ENCODE peak calls at places on chromosome 2, in seven cellular contexts. H is cardiac fibroblast; L is substantia nigra; N is activated CD4-positive, alpha-beta memory T cell treated with anti-CD3 and anti-CD28 coated beads, Interleukin-2, amount 10 ng/mL, durations not matched to agents 7 days and 5 days; X is GM10248; T is Peyer's patch; I is M059J. Q is an unnamed sample.
A peak's percentile ranks its signal among the peaks of the same experiment; 100 is the strongest.

GRCh38 chr2:73162856-73163521 is 39.4 kb upstream of the NOTO start:
- DNase-seq in N (no peak), I (no peak), H (no peak), L (no peak), X (no peak), T (no peak), Q (no peak)

GRCh38 chr2:239409976-239410375 is 9.2 kb upstream of the HDAC4 start:
- DNase-seq in X (no peak), I (no peak), L (no peak), H (no peak), N (no peak), T (no peak), Q (no peak)

GRCh38 chr2:101971836-101972235 is 19.9 kb upstream of the IL1R2 start:
- DNase-seq in H (peak; percentile 59), X (no peak), I (no peak), N (no peak), L (no peak), T (no peak), Q (no peak)

GRCh38 chr2:11018651-11019185 is 107.0 kb downstream of the KCNF1 start:
- DNase-seq in T (no peak), I (no peak), X (no peak), L (no peak), N (no peak), H (no peak), Q (no peak)

GRCh38 chr2:160635488-160635887 is 141.9 kb upstream of the RBMS1 start:
- DNase-seq in L (no peak), T (no peak), H (peak; percentile 77), I (peak; percentile 12), N (no peak), X (no peak), Q (no peak)

GRCh38 chr2:109339519-109339991 is 210.6 kb downstream of the SH3RF3 start:
- DNase-seq in L (no peak), I (peak; percentile 89), T (no peak), N (no peak), H (peak; percentile 67), X (no peak), Q (no peak)

GRCh38 chr2:67650292-67651133 is 253.4 kb downstream of the ETAA1 start:
- DNase-seq in N (no peak), I (peak; percentile 84), L (peak; percentile 22), T (peak; percentile 65), H (peak; percentile 95), X (peak; percentile 15), Q (no peak)

GRCh38 chr2:152555048-152555447 is 162.2 kb downstream of the PRPF40A start:
- DNase-seq in L (no peak), N (no peak), X (no peak), T (no peak), I (no peak), H (peak; percentile 28), Q (no peak)

GRCh38 chr2:11071207-11071606 is 84.1 kb upstream of the SLC66A3 start:
- DNase-seq in H (peak; percentile 28), T (no peak), N (no peak), L (no peak), X (no peak), I (no peak), Q (no peak)

GRCh38 chr2:15702452-15702851 is 110.8 kb downstream of the DDX1 start:
- DNase-seq in N (no peak), L (no peak), X (no peak), H (no peak), T (no peak), I (no peak), Q (no peak)

GRCh38 chr2:118845843-118846666 is 1.4 kb downstream of the EN1 start:
- DNase-seq in T (no peak), X (no peak), N (peak; percentile 14), L (no peak), I (no peak), H (no peak), Q (no peak)

GRCh38 chr2:222859786-222860726 is 780 bp upstream of the ACSL3 start:
- DNase-seq in T (no peak), X (no peak), N (no peak), I (peak; percentile 91), L (no peak), H (peak; percentile 93), Q (no peak)

GRCh38 chr2:1900736-1901135 is 156.4 kb upstream of the PXDN start:
- DNase-seq in T (no peak), I (no peak), L (no peak), N (no peak), H (no peak), X (no peak), Q (peak; percentile 48)

GRCh38 chr2:44906972-44907371 is 34.5 kb upstream of the SIX3 start:
- DNase-seq in X (no peak), I (peak; percentile 46), N (no peak), L (no peak), T (no peak), H (no peak), Q (no peak)

GRCh38 chr2:222938327-222938726 is 77.5 kb downstream of the ACSL3 start:
- DNase-seq in T (no peak), I (peak; percentile 37), H (no peak), L (no peak), N (no peak), X (no peak), Q (no peak)

GRCh38 chr2:192307530-192307929 is 112.8 kb upstream of the TMEFF2 start:
- DNase-seq in T (no peak), X (no peak), L (no peak), N (no peak), I (no peak), H (peak; percentile 36), Q (no peak)

GRCh38 chr2:158600155-158600802 is 143.5 kb downstream of the PKP4 start:
- DNase-seq in L (no peak), X (no peak), N (no peak), I (peak; percentile 88), H (peak; percentile 97), T (no peak), Q (no peak)

GRCh38 chr2:2743164-2743571 is 412.1 kb upstream of the MYT1L start:
- DNase-seq in X (no peak), L (peak; percentile 15), T (no peak), N (no peak), I (peak; percentile 18), H (peak; percentile 29), Q (no peak)

GRCh38 chr2:159034728-159035127 is 66.3 kb downstream of the TANC1 start:
- DNase-seq in T (no peak), H (no peak), L (no peak), N (no peak), I (no peak), X (no peak), Q (no peak)

GRCh38 chr2:28683100-28683706 is 68.4 kb upstream of the PPP1CB start:
- DNase-seq in X (no peak), N (no peak), H (peak; percentile 91), I (peak; percentile 84), T (peak; percentile 58), L (no peak), Q (no peak)

GRCh38 chr2:52084760-52085159 is 1052.8 kb upstream of the NRXN1 start:
- DNase-seq in T (no peak), N (no peak), H (peak; percentile 8), X (no peak), I (peak; percentile 0), L (no peak), Q (no peak)

GRCh38 chr2:43897492-43897891 is 58.7 kb downstream of the ABCG8 start:
- DNase-seq in I (no peak), X (no peak), L (no peak), T (no peak), H (no peak), N (no peak), Q (no peak)

GRCh38 chr2:117378653-117379052 is 435.8 kb upstream of the DDX18 start:
- DNase-seq in T (no peak), X (no peak), I (no peak), L (no peak), N (no peak), H (no peak), Q (no peak)

GRCh38 chr2:234495076-234495800 is 1.6 kb downstream of the ARL4C start:
- DNase-seq in I (peak; percentile 23), H (peak; percentile 20), N (peak; percentile 44), L (no peak), T (no peak), X (no peak), Q (no peak)

GRCh38 chr2:74391209-74391579 is 11.1 kb upstream of the DCTN1 start:
- DNase-seq in I (peak; percentile 45), L (no peak), H (no peak), N (no peak), T (no peak), X (no peak), Q (no peak)

GRCh38 chr2:168490015-168490874 is 34.2 kb downstream of the CERS6 start:
- DNase-seq in N (peak; percentile 46), T (no peak), I (peak; percentile 15), L (no peak), H (peak; percentile 90), X (peak; percentile 65), Q (no peak)

GRCh38 chr2:30862054-30862651 is 54.9 kb upstream of the CAPN13 start:
- DNase-seq in N (peak; percentile 42), L (no peak), I (peak; percentile 68), X (peak; percentile 57), T (no peak), H (peak; percentile 75), Q (no peak)

GRCh38 chr2:166665991-166666940 is 172.2 kb upstream of the SCN7A start:
- DNase-seq in T (no peak), N (no peak), H (peak; percentile 85), X (no peak), L (no peak), I (peak; percentile 3), Q (no peak)

GRCh38 chr2:208511016-208511415 is 104.4 kb downstream of the PTH2R start:
- DNase-seq in T (no peak), N (no peak), I (no peak), L (no peak), X (no peak), H (no peak), Q (peak; percentile 10)

GRCh38 chr2:166042768-166043390 is 84.9 kb downstream of the SCN1A start:
- DNase-seq in X (no peak), L (no peak), T (no peak), N (no peak), I (no peak), H (peak; percentile 76), Q (no peak)

GRCh38 chr2:23386422-23387220 is 1.6 kb downstream of the KLHL29 start:
- DNase-seq in H (peak; percentile 26), I (no peak), L (no peak), N (no peak), T (no peak), X (peak; percentile 47), Q (no peak)

GRCh38 chr2:39515273-39515896 is 78.3 kb upstream of the MAP4K3 start:
- DNase-seq in T (no peak), I (no peak), L (no peak), X (no peak), N (no peak), H (no peak), Q (no peak)

GRCh38 chr2:195759877-195760276 is 102.9 kb downstream of the SLC39A10 start:
- DNase-seq in N (no peak), I (no peak), H (no peak), L (no peak), X (no peak), T (no peak), Q (no peak)

GRCh38 chr2:79432731-79433146 is 80.1 kb upstream of the CTNNA2 start:
- DNase-seq in N (no peak), T (no peak), X (no peak), H (no peak), L (peak; percentile 6), I (no peak), Q (no peak)

GRCh38 chr2:170848587-170848986 is 31.9 kb downstream of the GAD1 start:
- DNase-seq in X (no peak), N (no peak), I (peak; percentile 78), H (peak; percentile 74), T (no peak), L (no peak), Q (no peak)